ENCODE peak calls at places on chromosome 19, in four cellular contexts. N, Y, T and R are unnamed samples.

GRCh38 chr19:492091-492531 is 4.2 kb upstream of the MADCAM1 start:
- DNase-seq in N (no peak), Y (no peak), T (no peak), R (no peak)

GRCh38 chr19:40687525-40688016 is 2.9 kb downstream of the NUMBL start:
- DNase-seq in N (no peak), Y (peak), T (peak), R (peak)

GRCh38 chr19:4713384-4713951 is 10.2 kb downstream of the DPP9 start:
- DNase-seq in N (no peak), Y (peak), T (peak), R (no peak)

GRCh38 chr19:31698352-31698751 is 349.1 kb upstream of the TSHZ3 start:
- DNase-seq in N (no peak), Y (no peak), T (no peak), R (no peak)

GRCh38 chr19:1266818-1267440 is 2.2 kb upstream of the CIRBP start:
- DNase-seq in N (no peak), Y (no peak), T (peak), R (no peak)

GRCh38 chr19:47762615-47763308 is 15.7 kb upstream of the SELENOW start:
- DNase-seq in N (no peak), Y (no peak), T (no peak), R (no peak)

GRCh38 chr19:33460221-33460908 is 61.2 kb downstream of the PEPD start:
- DNase-seq in N (no peak), Y (no peak), T (no peak), R (no peak)

GRCh38 chr19:54305141-54305540 is 7.8 kb downstream of the LILRA5 start:
- DNase-seq in N (no peak), Y (no peak), T (no peak), R (no peak)

GRCh38 chr19:812049-812816 is 9.5 kb downstream of the PLPPR3 start:
- DNase-seq in N (no peak), Y (no peak), T (no peak), R (no peak)

GRCh38 chr19:8451885-8452284 is 7.1 kb downstream of the HNRNPM start:
- DNase-seq in N (no peak), Y (no peak), T (no peak), R (no peak)

GRCh38 chr19:49119411-49120324 is at the start of gene PPFIA3:
- DNase-seq in N (no peak), Y (no peak), T (peak), R (no peak)

GRCh38 chr19:33273065-33273736 is 29.1 kb downstream of the CEBPA start:
- DNase-seq in N (no peak), Y (no peak), T (no peak), R (no peak)

GRCh38 chr19:57302020-57302465 is 18.2 kb upstream of the ZNF543 start:
- DNase-seq in N (no peak), Y (peak), T (peak), R (no peak)

GRCh38 chr19:17358395-17358794 is 18.7 kb downstream of the PLVAP start:
- DNase-seq in N (no peak), Y (no peak), T (no peak), R (no peak)

GRCh38 chr19:50402544-50403301 is 16.0 kb upstream of the SPIB start:
- DNase-seq in N (no peak), Y (no peak), T (no peak), R (no peak)

GRCh38 chr19:5145521-5146511 is 176.9 kb downstream of the KDM4B start:
- DNase-seq in N (no peak), Y (no peak), T (no peak), R (no peak)

GRCh38 chr19:44623080-44623479 is 9.7 kb downstream of the IGSF23 start:
- DNase-seq in N (no peak), Y (no peak), T (no peak), R (no peak)

GRCh38 chr19:18020212-18021067 is 12.5 kb downstream of the ARRDC2 start:
- DNase-seq in N (no peak), Y (no peak), T (peak), R (no peak)